ENCODE peak calls at places on chromosomes 13 and 19, in seven cellular contexts. Z is nephron progenitor cell; P is omental fat pad; X is activated CD4-positive, alpha-beta T cell treated with anti-CD3 and anti-CD28 coated beads, Interleukin-2, amount 50 U/mL, for 48 hours; Y is astrocyte of the spinal cord; B is LoVo; O is NCI-H1694. V is an unnamed sample.

GRCh38 chr13:67855837-67856238 is 625.7 kb upstream of the PCDH9 start:
- DNase-seq in Z (no peak), P (no peak), X (no peak), Y (no peak), B (no peak), O (no peak), V (no peak)

GRCh38 chr13:35699805-35700204 is 223.3 kb upstream of the MAB21L1 start:
- DNase-seq in Z (no peak), P (no peak), X (no peak), Y (peak; percentile 56), B (no peak), O (no peak), V (peak; percentile 65)

GRCh38 chr19:1423445-1424181 is 14.6 kb upstream of the RPS15 start:
- DNase-seq in Z (no peak), P (no peak), X (no peak), Y (no peak), B (no peak), O (no peak), V (no peak)

GRCh38 chr19:52946322-52947310 is 16.1 kb downstream of the ZNF816 start:
- DNase-seq in Z (peak; percentile 43), P (no peak), X (no peak), Y (peak; percentile 17), B (no peak), O (no peak), V (no peak)

GRCh38 chr19:5913739-5914357 is at the start of gene CAPS:
- DNase-seq in Z (no peak), P (no peak), X (no peak), Y (peak; percentile 67), B (peak; percentile 30), O (no peak), V (peak; percentile 77)

GRCh38 chr13:97245011-97245410 is 22.9 kb downstream of the MBNL2 start:
- DNase-seq in Z (no peak), P (no peak), X (no peak), Y (no peak), B (no peak), O (no peak), V (no peak)

GRCh38 chr19:5339950-5340636 is 519 bp downstream of the PTPRS start:
- DNase-seq in Z (peak; percentile 65), P (no peak), X (no peak), Y (no peak), B (no peak), O (no peak), V (peak; percentile 23)

GRCh38 chr13:109704771-109705628 is 81.4 kb downstream of the IRS2 start:
- DNase-seq in Z (no peak), P (no peak), X (no peak), Y (no peak), B (no peak), O (no peak), V (no peak)

GRCh38 chr19:56273563-56274117 is 1.1 kb downstream of the EDDM13 start:
- DNase-seq in Z (no peak), P (no peak), X (no peak), Y (peak; percentile 8), B (no peak), O (no peak), V (peak; percentile 58)

GRCh38 chr19:38490861-38491260 is 57.4 kb downstream of the RYR1 start:
- DNase-seq in Z (no peak), P (no peak), X (no peak), Y (no peak), B (no peak), O (no peak), V (no peak)

GRCh38 chr13:97258801-97259200 is 36.7 kb downstream of the MBNL2 start:
- DNase-seq in Z (no peak), P (no peak), X (no peak), Y (peak; percentile 44), B (no peak), O (no peak), V (peak; percentile 63)

GRCh38 chr19:47272448-47273312 is 2.0 kb upstream of the INAFM1 start:
- DNase-seq in Z (no peak), P (no peak), X (no peak), Y (no peak), B (no peak), O (no peak), V (no peak)

GRCh38 chr13:69720278-69720983 is 387.2 kb upstream of the ATXN8OS start:
- DNase-seq in Z (no peak), P (no peak), X (no peak), Y (no peak), B (peak; percentile 62), O (no peak), V (no peak)